ENCODE peak calls at places on chromosomes 1 and 21, in six cellular contexts. H is upper lobe of left lung, E is GM12878, W is HepG2, J is A549, O is K562. I is an unnamed sample.

GRCh38 chr1:50750021-50750619 is 209.9 kb downstream of the FAF1 start:
- ATAC-seq in H (no peak), E (peak; percentile 29), W (no peak), J (peak; percentile 83), O (peak; percentile 64), I (no peak)

GRCh38 chr21:35924714-35925301 is 135.5 kb downstream of the SETD4 start:
- ATAC-seq in H (no peak), E (no peak), W (peak; percentile 17), J (no peak), O (peak; percentile 50), I (peak; percentile 73)

GRCh38 chr1:77847621-77848080 is 40.8 kb upstream of the NEXN start:
- ATAC-seq in H (no peak), E (no peak), W (no peak), J (no peak), O (no peak), I (no peak)

GRCh38 chr1:66357478-66358197 is 176.3 kb upstream of the SGIP1 start:
- ATAC-seq in H (no peak), E (no peak), W (no peak), J (no peak), O (no peak), I (no peak)

GRCh38 chr1:22418352-22418751 is 33.3 kb upstream of the ZBTB40 start:
- ATAC-seq in H (no peak), E (no peak), W (no peak), J (no peak), O (no peak), I (no peak)

GRCh38 chr1:54774820-54775498 is 10.6 kb upstream of the PARS2 start:
- ATAC-seq in H (no peak), E (peak; percentile 89), W (peak; percentile 74), J (peak; percentile 95), O (peak; percentile 97), I (no peak)

GRCh38 chr1:55720243-55720642 is 505.1 kb upstream of the USP24 start:
- ATAC-seq in H (no peak), E (no peak), W (no peak), J (no peak), O (no peak), I (peak; percentile 9)

GRCh38 chr1:172145231-172145651 is 275.2 kb upstream of the C1orf105 start:
- ATAC-seq in H (no peak), E (no peak), W (no peak), J (no peak), O (no peak), I (peak; percentile 11)

GRCh38 chr1:82223091-82223490 is 422.4 kb downstream of the ADGRL2 start:
- ATAC-seq in H (no peak), E (no peak), W (no peak), J (no peak), O (no peak), I (no peak)

GRCh38 chr1:82220754-82221153 is 420.0 kb downstream of the ADGRL2 start:
- ATAC-seq in H (no peak), E (no peak), W (no peak), J (no peak), O (no peak), I (no peak)

GRCh38 chr1:82225407-82226197 is 424.9 kb downstream of the ADGRL2 start:
- ATAC-seq in H (peak; percentile 59), E (peak; percentile 87), W (no peak), J (no peak), O (no peak), I (peak; percentile 59)

DNA sequence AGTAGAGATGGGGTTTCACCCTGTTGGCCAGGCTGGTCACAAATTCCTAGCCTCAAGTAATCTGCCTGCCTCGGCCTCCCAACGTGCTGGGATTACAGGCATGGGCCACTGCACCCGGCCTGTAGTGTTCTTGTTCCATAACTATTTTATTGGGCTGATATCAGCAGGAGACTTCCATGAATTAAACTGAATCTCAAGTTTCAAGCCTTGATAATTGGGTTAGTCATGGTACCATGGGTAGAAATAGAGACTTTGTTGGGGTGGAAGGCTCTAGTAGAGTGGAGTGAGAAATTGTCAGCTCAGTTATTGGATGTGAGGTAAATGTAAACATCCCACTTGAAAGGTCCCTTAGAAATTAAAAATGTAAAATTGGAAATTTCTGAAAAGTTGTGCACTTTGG is 419.1 kb downstream of the ADGRL2 start:
- ATAC-seq in H (no peak), E (no peak), W (no peak), J (no peak), O (no peak), I (no peak)
- TF ChIP-seq POLR2A in H (no peak), E (no peak), W (no peak), J (no peak), O (no peak), I (no peak)

DNA sequence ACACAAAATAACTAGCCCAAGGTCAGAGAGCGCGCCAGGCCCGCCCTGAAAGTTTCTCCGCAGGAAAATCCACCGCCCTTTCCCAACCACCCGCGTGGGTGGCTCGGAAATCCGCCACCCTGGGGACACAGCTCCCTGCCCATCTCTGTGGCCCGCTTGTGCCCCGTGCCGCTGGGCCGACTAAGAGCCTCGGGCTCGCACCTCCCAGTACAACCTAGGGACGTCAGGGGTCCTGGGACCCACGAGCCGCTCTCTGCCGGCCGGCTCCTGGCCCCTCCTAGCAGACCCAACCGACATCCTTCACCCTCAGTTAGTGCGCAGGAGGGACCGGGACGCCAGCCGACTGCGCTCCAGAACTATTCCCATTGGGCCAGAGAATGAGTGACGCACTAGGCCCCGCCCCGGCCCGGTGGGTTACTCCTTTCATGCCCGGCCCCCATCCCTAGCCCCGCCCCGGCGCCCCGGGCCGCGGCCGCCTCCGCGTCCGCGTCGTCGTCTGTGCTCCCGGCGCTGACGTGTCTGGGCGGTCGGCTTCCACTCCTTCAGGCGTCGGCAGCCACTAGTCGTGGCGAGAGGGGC is 396 bp upstream of the UAP1 start:
- ATAC-seq in H (peak; percentile 99), E (peak; percentile 94), W (peak; percentile 94), J (peak; percentile 98), O (peak; percentile 90), I (peak; percentile 95)
- TF ChIP-seq EP300 in H (no peak), E (no peak), W (no peak), J (no peak), O (no peak), I (no peak)

DNA sequence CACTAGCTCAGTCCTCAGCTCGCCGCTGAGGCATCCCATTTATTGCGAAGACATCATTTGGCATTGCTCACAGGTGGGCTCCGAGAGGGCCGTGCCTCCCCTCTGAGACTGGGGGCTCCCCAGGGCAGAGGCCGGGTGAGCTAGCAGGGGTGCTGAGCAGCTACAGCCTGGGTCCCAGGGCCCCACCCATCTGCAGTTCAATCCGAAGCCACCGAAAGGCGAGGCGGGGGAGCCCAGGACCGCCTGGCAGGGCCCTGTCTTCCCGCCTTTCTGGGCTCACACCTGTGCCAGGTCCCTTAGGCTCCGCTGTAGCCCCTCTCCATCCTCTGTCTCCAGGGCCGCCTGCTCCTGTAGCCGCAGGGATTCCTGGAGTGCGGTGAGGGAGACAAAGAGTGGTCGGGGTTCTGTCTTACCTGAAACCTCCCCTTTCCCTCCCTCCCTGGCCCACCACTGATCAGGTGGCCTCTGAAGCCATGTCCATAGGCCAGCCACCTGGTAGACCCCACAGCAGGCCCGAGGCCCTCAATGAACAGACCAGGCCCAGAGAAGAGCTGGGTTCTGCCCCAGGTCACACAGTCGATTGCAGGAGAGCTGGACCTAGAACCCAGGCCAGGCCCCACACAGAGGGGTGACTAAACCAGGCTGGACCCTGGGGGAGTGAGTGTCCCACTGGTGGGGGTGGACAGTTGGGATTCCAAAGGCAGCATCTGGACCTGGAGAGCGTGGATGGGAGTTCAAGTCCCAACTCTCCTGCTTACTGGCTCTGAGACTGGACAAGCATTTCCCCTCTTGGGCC is 18.1 kb upstream of the NBPF1 start:
- ATAC-seq in H (peak; percentile 0), E (no peak), W (peak; percentile 7), J (no peak), O (no peak), I (no peak)
- TF ChIP-seq POLR2A in H (no peak), E (no peak), W (no peak), J (no peak), O (peak; percentile 41), I (no peak)

DNA sequence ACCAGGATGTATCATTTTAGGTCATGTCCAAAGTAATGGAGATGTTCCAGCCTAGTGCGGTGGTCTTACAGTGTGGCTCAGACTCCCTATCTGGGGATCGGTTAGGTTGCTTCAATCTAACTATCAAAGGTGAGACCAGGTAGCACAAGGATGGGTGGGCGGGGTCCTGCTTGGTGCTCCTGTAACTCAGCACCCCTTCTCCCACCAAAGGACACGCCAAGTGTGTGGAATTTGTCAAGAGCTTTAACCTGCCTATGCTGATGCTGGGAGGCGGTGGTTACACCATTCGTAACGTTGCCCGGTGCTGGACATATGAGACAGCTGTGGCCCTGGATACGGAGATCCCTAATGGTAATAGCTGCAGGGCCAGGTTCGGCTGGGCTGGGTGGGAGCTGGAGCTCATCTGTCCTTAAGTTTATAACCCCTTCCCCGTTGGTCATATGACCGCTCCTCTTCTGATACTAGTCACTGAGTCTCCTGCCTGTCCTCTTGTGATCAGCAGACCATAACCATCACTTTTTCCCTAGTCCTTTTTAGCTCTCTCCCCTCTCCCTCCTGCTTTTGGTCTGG is 5.4 kb downstream of the MARCKSL1 start:
- ATAC-seq in H (no peak), E (no peak), W (no peak), J (no peak), O (no peak), I (no peak)
- TF ChIP-seq EP300 in H (no peak), E (no peak), W (no peak), J (no peak), O (no peak), I (no peak)

GRCh38 chr1:45339694-45340558 is at the start of the genes MUTYH and TOE1:
- ATAC-seq in H (peak; percentile 96), E (peak; percentile 92), W (peak; percentile 86), J (peak; percentile 94), O (peak; percentile 95), I (peak; percentile 93)
- TF ChIP-seq POLR2A in H (peak; percentile 73), E (peak; percentile 97), W (peak; percentile 87), J (peak; percentile 78), O (peak; percentile 99), I (peak; percentile 56)

DNA sequence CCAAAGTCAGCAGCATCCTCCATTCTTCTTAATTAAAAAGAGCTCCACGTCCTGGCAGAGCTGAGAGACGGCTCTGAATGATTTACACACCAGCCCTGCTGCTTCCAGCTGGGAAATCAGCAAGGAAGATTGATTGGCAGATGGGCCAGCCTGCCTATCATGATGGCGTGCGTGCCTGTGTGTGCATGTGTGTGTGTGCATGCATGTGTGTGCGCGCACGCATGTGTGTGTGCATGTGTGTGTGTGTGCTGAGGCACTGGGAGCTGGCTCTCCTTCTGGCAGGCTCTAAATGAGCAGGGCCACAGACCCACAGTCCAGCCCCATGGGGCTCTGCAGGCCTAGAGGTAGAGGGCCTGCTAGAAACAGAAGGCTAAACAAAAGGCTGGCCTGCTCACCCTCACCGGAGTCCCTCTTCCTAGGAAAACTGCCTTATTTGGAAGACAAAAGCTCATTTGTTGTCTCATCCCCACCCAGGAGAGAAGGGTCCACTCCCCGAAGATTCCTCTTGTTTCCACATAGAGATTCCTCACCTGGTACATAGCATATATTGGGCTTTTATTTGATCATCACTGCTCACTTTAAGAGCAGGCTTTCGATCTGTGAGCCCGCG is 6.0 kb downstream of the KLHDC8A start:
- ATAC-seq in H (no peak), E (no peak), W (peak; percentile 21), J (no peak), O (no peak), I (no peak)
- TF ChIP-seq EP300 in H (no peak), E (no peak), W (no peak), J (no peak), O (no peak), I (no peak)

GRCh38 chr1:64757213-64757612 is 12.3 kb downstream of the RAVER2 start:
- ATAC-seq in H (no peak), E (no peak), W (no peak), J (no peak), O (peak; percentile 86), I (no peak)
- TF ChIP-seq POLR2A in H (no peak), E (no peak), W (no peak), J (no peak), O (no peak), I (no peak)